ENCODE peak calls at places on chromosome 2, in five cellular contexts. B, Q, A, X and H are unnamed samples.

GRCh38 chr2:210611466-210611865 is 55.1 kb downstream of the CPS1 start:
- DNase-seq in Q (no peak), X (no peak), B (no peak), A (no peak), H (no peak)

GRCh38 chr2:132593171-132593570 is 76.8 kb downstream of the LYPD1 start:
- DNase-seq in X (peak), A (no peak), B (no peak), Q (no peak), H (no peak)

GRCh38 chr2:19021100-19021476 is 337.3 kb downstream of the OSR1 start:
- DNase-seq in B (no peak), Q (no peak), X (peak), A (no peak), H (no peak)

GRCh38 chr2:222649801-222650200 is 6.1 kb downstream of the FARSB start:
- DNase-seq in Q (no peak), X (no peak), B (no peak), A (no peak), H (no peak)

GRCh38 chr2:218281449-218281848 is 10.9 kb downstream of the TMBIM1 start:
- DNase-seq in A (peak), Q (no peak), X (peak), B (no peak), H (no peak)

GRCh38 chr2:220469201-220469600 is 841.8 kb downstream of the SLC4A3 start:
- DNase-seq in Q (no peak), A (no peak), X (peak), B (no peak), H (no peak)

GRCh38 chr2:218783612-218784169 is 1.7 kb downstream of the CYP27A1 start:
- DNase-seq in A (no peak), B (no peak), Q (no peak), X (no peak), H (no peak)

GRCh38 chr2:170716851-170717598 is 1.9 kb downstream of the SP5 start:
- DNase-seq in B (peak), A (no peak), Q (peak), X (peak), H (peak)

GRCh38 chr2:171529914-171530313 is 7.6 kb downstream of the CYBRD1 start:
- DNase-seq in A (no peak), X (no peak), B (no peak), Q (no peak), H (no peak)

GRCh38 chr2:6080837-6081541 is 388.8 kb downstream of the SOX11 start:
- DNase-seq in Q (no peak), X (no peak), B (no peak), A (no peak), H (no peak)

GRCh38 chr2:217822296-217823252 is 180.2 kb downstream of the TNS1 start:
- DNase-seq in A (no peak), Q (peak), X (peak), B (no peak), H (no peak)

GRCh38 chr2:217988840-217989204 is 14.0 kb downstream of the TNS1 start:
- DNase-seq in X (peak), Q (no peak), A (no peak), B (no peak), H (no peak)

GRCh38 chr2:150449856-150450255 is 37.6 kb downstream of the RND3 start:
- DNase-seq in A (no peak), Q (no peak), B (no peak), X (peak), H (no peak)

GRCh38 chr2:240024766-240025165 is 376 bp downstream of the NDUFA10 start:
- DNase-seq in Q (no peak), B (no peak), X (peak), A (no peak), H (no peak)

GRCh38 chr2:161273038-161273760 is 35.0 kb upstream of the PSMD14 start:
- DNase-seq in A (no peak), B (peak), Q (peak), X (peak), H (peak)

GRCh38 chr2:12884713-12885282 is 168.1 kb downstream of the TRIB2 start:
- DNase-seq in B (no peak), A (peak), X (peak), Q (no peak), H (no peak)

GRCh38 chr2:231932985-231933915 is 7.1 kb upstream of the NPPC start:
- DNase-seq in X (peak), B (no peak), Q (no peak), A (no peak), H (no peak)

GRCh38 chr2:112593761-112594160 is 9.4 kb downstream of the CHCHD5 start:
- DNase-seq in X (no peak), A (no peak), B (no peak), Q (no peak), H (no peak)

GRCh38 chr2:115165529-115166109 is 723.2 kb downstream of the DPP10 start:
- DNase-seq in B (peak), A (no peak), Q (peak), X (peak), H (peak)

GRCh38 chr2:44767691-44768090 is 173.8 kb upstream of the SIX3 start:
- DNase-seq in Q (no peak), A (no peak), B (no peak), X (no peak), H (no peak)

GRCh38 chr2:54862742-54863141 is 139.3 kb downstream of the EML6 start:
- DNase-seq in Q (no peak), B (no peak), X (no peak), A (no peak), H (no peak)

GRCh38 chr2:19256239-19256638 is 102.2 kb downstream of the OSR1 start:
- DNase-seq in X (peak), B (no peak), A (no peak), Q (no peak), H (no peak)

GRCh38 chr2:183937220-183937619 is 661.1 kb upstream of the ZNF804A start:
- DNase-seq in X (no peak), Q (no peak), B (no peak), A (no peak), H (no peak)

GRCh38 chr2:165758276-165758675 is 35.8 kb downstream of the GALNT3 start:
- DNase-seq in B (no peak), Q (no peak), X (no peak), A (no peak), H (no peak)

GRCh38 chr2:85888020-85888744 is 608 bp downstream of the ST3GAL5 start:
- DNase-seq in A (no peak), B (no peak), Q (peak), X (no peak), H (peak)

GRCh38 chr2:16320716-16321115 is 344.9 kb downstream of the CYRIA start:
- DNase-seq in B (no peak), Q (no peak), X (no peak), A (no peak), H (no peak)

DNA sequence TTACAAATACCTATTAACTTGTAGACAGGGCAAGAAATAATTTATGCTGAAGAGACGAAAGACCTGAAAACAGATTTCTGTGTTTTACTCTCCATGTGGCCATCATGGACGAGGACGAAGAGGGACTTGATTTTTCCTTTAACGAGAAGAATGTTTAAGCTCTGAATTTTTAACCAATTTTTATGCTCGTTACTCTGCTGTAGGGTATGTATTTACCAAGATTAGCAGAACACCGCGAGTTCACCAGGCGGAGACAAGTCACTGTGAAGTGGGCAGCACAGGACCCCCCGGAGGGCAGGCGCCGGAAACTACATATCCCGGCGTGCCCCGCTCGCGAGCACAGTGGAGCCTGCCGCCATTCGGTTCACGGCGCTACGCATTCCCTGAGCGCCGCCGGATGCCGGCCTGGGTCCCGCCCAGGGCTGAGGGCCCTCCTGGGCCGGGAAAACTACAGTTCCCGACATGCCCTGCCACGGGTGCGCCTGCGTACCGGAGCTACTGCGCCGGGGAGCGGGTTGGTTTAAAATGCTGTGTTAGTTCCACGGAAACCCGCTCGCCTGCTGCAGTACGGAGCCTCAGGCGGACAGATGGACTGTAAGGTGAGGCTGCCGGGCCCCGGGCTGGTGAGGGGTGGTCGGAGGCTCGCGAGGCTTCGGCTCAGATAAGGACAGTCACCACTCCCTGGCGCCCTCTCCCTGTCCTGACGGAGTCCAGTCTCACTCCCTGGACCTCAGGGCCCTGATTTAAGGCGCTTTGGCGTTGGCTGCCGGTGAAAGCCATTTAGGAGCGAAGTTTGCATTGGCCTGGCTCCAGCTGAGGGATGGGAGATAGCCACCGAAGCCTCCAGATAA is at the start of gene CCDC150:
- DNase-seq in Q (peak), A (peak), B (peak), X (peak), H (peak)
- TF ChIP-seq CTCF in Q (no peak), A (no peak), B (peak), X (peak), H (peak)

GRCh38 chr2:24385366-24385765 is 25.0 kb upstream of the ITSN2 start:
- DNase-seq in B (no peak), A (no peak), X (peak), Q (no peak), H (no peak)

GRCh38 chr2:24380687-24381271 is 20.4 kb upstream of the ITSN2 start:
- DNase-seq in X (no peak), A (no peak), B (no peak), Q (no peak), H (no peak)

DNA sequence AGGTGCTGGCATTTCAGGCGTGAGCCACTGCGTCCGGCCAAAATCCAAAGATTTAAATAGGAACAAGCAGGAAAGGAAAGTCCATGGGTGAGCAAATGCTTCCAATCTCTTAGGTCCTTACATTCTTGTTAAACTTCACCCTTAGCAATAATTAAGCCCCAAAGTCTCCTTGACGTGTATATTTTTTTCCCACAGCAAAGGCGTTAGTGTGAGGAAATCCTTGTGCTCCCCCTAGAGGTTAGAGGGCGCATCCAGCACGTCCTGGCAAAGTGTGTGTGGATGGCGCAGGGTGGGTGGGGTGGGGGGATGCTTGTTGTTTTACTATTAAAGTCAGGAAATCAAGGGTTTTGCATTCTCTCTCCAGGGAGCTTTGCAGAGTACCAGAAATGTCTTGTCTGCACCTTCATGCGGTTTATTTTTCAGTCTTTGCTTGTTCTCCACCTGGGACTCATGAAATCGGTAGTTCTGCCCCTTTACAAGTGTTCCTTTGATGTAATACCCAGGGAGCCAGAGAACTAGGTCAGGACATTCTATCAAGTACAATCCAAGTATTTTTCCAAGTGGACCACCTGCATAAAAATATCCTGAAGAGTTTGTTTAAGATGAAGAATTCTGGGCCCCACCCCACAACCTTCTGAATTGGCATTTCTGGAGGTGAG is 22.2 kb upstream of the ITSN2 start:
- DNase-seq in A (peak), B (peak), Q (peak), X (peak), H (peak)
- TF ChIP-seq CTCF in A (peak), B (peak), Q (peak), X (peak), H (peak)

DNA sequence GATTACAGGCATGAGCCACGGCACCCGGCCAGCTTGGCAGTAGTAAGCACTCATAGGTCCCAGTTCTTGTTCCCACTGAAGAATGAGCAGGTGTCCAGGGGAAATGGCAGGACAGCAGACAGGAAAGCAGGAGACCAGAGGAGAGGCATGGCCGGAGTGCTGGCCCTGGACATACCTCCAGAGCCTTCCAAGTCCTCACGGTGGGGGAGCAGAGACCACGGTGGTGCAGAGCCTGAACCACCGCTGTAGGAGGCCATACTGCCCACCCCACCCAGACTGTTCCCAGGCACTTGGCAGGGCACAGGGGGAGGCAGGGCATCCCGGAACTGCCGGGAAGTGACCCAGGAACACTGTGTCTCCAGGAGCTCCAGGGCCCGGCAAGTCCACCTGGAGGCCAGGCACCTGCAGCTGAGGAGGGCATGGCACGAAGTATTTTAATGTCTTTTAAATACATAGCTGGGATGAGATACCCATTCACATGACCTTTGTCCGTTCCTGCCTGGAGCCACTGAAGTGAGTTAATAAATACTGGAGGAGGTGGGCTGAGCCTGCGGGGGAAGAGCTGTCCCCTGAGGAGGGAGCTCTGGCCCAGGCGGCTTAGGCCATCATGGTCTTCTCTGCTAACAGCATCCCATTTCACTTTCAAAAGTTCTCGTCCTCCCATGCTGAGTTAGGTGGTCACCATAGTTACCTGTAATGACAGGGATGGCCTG is 49.7 kb upstream of the TFCP2L1 start:
- DNase-seq in X (no peak), Q (no peak), A (peak), B (no peak), H (no peak)
- TF ChIP-seq CTCF in X (no peak), Q (no peak), A (no peak), B (no peak), H (no peak)

GRCh38 chr2:236959036-236959435 is 126.7 kb upstream of the COPS8 start:
- DNase-seq in Q (no peak), X (no peak), B (no peak), A (no peak), H (no peak)
- TF ChIP-seq CTCF in Q (no peak), X (no peak), B (no peak), A (no peak), H (no peak)

GRCh38 chr2:130342533-130343275 is at the start of gene IMP4:
- DNase-seq in B (peak), X (peak), Q (peak), A (peak), H (peak)
- TF ChIP-seq CTCF in B (peak), X (peak), Q (no peak), A (no peak), H (peak)